ENCODE peak calls at places on chromosomes 13 and 19, in four cellular contexts. X is IMR-90, A is K562, H is GM12878. T is an unnamed sample.
A peak's percentile ranks its signal among the peaks of the same experiment; 100 is the strongest.

GRCh38 chr19:3047307-3048189 is 14.7 kb downstream of the TLE5 start:
- DNase-seq in X (peak; percentile 63), A (peak; percentile 78), H (no peak), T (peak; percentile 79)

GRCh38 chr13:77511552-77511951 is 24.0 kb upstream of the SCEL start:
- DNase-seq in A (no peak), X (no peak), H (no peak), T (no peak)

GRCh38 chr19:44722131-44723121 is 23.5 kb downstream of the CEACAM16 start:
- DNase-seq in A (no peak), X (no peak), H (peak; percentile 48), T (no peak)

GRCh38 chr13:91220872-91221271 is 126.6 kb upstream of the MIR17HG start:
- DNase-seq in H (no peak), A (no peak), X (no peak), T (no peak)

GRCh38 chr13:111153977-111154332 is 38.8 kb downstream of the ARHGEF7 start:
- DNase-seq in X (no peak), A (peak; percentile 60), H (no peak), T (no peak)

GRCh38 chr13:72029981-72030380 is 163.0 kb upstream of the DACH1 start:
- DNase-seq in A (no peak), X (no peak), H (no peak), T (no peak)

GRCh38 chr13:50129923-50130685 is 114.9 kb downstream of the KCNRG start:
- DNase-seq in X (no peak), A (no peak), H (no peak), T (peak; percentile 77)

GRCh38 chr13:43915451-43915850 is 35.7 kb downstream of the LACC1 start:
- DNase-seq in X (peak; percentile 62), A (no peak), H (no peak), T (no peak)

GRCh38 chr19:30209617-30210600 is 162.3 kb upstream of the ZNF536 start:
- DNase-seq in H (no peak), X (no peak), A (no peak), T (no peak)

GRCh38 chr13:114110091-114110829 is 22.2 kb downstream of the RASA3 start:
- DNase-seq in H (no peak), X (no peak), A (no peak), T (no peak)

GRCh38 chr19:4206818-4207484 is 22.4 kb upstream of the EBI3 start:
- DNase-seq in H (no peak), X (peak; percentile 54), A (no peak), T (no peak)

GRCh38 chr13:92473736-92474465 is 752.7 kb upstream of the GPC6 start:
- DNase-seq in H (no peak), A (no peak), X (no peak), T (no peak)

GRCh38 chr19:42628411-42629135 is 33.8 kb upstream of the CEACAM8 start:
- DNase-seq in H (no peak), A (no peak), X (no peak), T (no peak)

GRCh38 chr13:112889351-112890290 is 79.4 kb upstream of the MCF2L start:
- DNase-seq in A (no peak), X (no peak), H (no peak), T (no peak)

GRCh38 chr13:98576215-98576945 is 527 bp downstream of the STK24 start:
- DNase-seq in A (peak; percentile 33), H (no peak), X (no peak), T (no peak)

GRCh38 chr19:1489463-1489971 is 633 bp downstream of the PCSK4 start:
- DNase-seq in H (no peak), A (peak; percentile 38), X (no peak), T (no peak)

GRCh38 chr19:41377977-41378707 is 1.8 kb downstream of the TMEM91 start:
- DNase-seq in H (no peak), X (no peak), A (peak; percentile 31), T (peak; percentile 68)

GRCh38 chr13:70310720-70311119 is 202.5 kb upstream of the KLHL1 start:
- DNase-seq in H (no peak), A (no peak), X (no peak), T (no peak)

GRCh38 chr19:5138606-5139594 is 170.0 kb downstream of the KDM4B start:
- DNase-seq in H (peak; percentile 79), X (peak; percentile 47), A (peak; percentile 34), T (no peak)

GRCh38 chr19:42201489-42202289 is 15.8 kb downstream of the DEDD2 start:
- DNase-seq in H (peak; percentile 68), X (no peak), A (no peak), T (no peak)

GRCh38 chr13:22235285-22235949 is 564.5 kb downstream of the FGF9 start:
- DNase-seq in H (no peak), X (peak; percentile 4), A (no peak), T (no peak)

GRCh38 chr19:55032170-55032569 is 5.9 kb downstream of the GP6 start:
- DNase-seq in X (no peak), A (no peak), H (no peak), T (no peak)

GRCh38 chr19:14434543-14435319 is 1.6 kb downstream of the PKN1 start:
- DNase-seq in H (no peak), X (peak; percentile 72), A (peak; percentile 54), T (no peak)

GRCh38 chr13:38954291-38954690 is 36.3 kb downstream of the STOML3 start:
- DNase-seq in A (no peak), H (no peak), X (no peak), T (no peak)

GRCh38 chr13:113991191-113991669 is 17.4 kb upstream of the C13orf46 start:
- DNase-seq in X (no peak), A (no peak), H (no peak), T (no peak)

GRCh38 chr19:28493881-28494280 is 719.1 kb downstream of the UQCRFS1 start:
- DNase-seq in H (no peak), A (no peak), X (no peak), T (no peak)

GRCh38 chr13:102846261-102847015 is 606 bp downstream of the ERCC5 start:
- DNase-seq in X (peak; percentile 30), H (no peak), A (no peak), T (no peak)

GRCh38 chr19:46579286-46579944 is 21.7 kb upstream of the CALM3 start:
- DNase-seq in A (no peak), H (no peak), X (no peak), T (no peak)

GRCh38 chr19:46691948-46692347 is 25.0 kb downstream of the PRKD2 start:
- DNase-seq in H (no peak), X (no peak), A (no peak), T (no peak)

GRCh38 chr13:100800283-100800875 is 125.8 kb upstream of the TMTC4 start:
- DNase-seq in A (no peak), H (no peak), X (no peak), T (no peak)

DNA sequence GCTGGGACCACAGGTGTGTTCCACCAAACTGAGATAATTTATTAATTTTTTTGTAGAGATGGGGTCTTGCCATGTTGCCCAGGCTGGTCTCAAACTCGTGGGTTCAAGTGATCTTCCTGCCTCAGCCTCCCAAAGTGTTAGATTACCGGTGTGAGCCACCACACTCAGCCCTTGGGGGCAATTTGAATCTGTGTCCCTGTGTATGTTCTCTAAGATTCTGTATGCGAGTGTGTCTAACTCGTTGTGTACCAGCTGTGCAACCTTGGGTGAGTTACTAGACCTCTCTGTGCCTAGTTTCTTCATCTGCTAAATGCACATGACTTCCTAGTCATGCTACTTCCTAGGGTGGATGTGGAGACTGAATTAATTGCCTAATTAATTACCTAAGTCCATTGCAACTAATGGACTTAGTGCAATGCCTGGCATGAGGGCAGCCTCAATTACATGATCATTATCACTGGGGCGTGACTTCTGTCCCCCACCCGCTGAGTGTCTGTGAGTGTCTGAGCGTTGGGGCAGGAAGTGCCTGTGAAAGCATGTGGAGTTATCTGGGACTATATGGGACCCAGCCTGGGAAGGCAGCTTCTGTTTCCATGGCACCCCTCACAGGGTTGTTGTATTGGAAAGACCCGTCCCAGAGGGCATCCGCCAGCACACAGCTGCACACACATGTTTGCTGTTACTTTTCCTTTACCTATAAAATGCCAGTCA is 1.8 kb upstream of the NCCRP1 start:
- DNase-seq in A (no peak), X (no peak), H (no peak), T (no peak)
- TF ChIP-seq CHD1 in A (no peak), X (no peak), H (no peak), T (no peak)

DNA sequence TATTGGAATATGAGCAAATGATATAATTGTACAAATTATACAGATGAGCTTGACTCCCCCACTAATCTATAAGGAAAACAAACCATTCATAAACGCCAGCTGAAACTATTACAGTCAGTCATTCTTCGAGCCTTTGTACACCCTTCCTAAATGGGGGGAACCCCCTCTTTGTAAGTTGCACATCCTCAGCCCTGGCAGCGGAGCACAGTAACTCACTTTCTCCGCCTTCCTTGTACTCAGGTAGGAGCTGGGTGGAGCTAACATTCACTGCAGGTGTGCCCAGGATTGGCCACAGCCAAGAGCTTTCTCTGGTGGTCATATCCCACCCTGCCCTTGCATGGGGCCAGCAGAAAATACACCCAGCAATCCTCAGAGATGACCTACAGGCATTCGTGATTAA is 28.6 kb downstream of the PIN1 start:
- DNase-seq in X (no peak), A (no peak), H (no peak), T (no peak)
- TF ChIP-seq CHD1 in X (no peak), A (no peak), H (no peak), T (no peak)

DNA sequence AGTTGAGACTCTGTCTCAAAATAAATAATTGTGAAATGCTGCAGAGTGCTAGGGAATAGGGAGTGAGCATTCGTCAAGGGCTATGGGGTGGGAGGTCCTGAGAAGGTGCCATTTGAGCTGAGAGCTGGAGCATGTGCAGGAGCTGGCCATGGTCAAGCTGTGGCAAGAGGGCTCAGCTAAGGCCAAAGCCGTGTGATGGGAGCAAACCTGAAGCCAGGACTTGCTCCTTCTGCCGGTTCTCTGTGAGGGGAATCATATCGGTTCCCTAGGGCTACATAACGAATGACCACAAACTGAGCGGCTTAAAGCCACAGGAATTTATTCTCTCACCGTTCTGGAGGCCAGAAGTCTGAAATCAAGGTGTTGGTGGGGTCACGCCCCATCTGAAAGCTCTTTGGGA is 2.4 kb downstream of the PGLS start:
- DNase-seq in X (no peak), A (no peak), H (no peak), T (no peak)
- TF ChIP-seq CHD1 in X (no peak), A (no peak), H (no peak), T (no peak)

GRCh38 chr13:33756929-33757328 is 61.0 kb upstream of the RFC3 start:
- DNase-seq in X (no peak), H (no peak), A (no peak), T (no peak)

GRCh38 chr13:33745370-33746324 is 72.3 kb upstream of the RFC3 start:
- DNase-seq in H (no peak), X (no peak), A (no peak), T (no peak)

GRCh38 chr13:33752631-33753030 is 65.3 kb upstream of the RFC3 start:
- DNase-seq in X (no peak), A (no peak), H (no peak), T (no peak)

GRCh38 chr13:33746867-33747266 is 71.1 kb upstream of the RFC3 start:
- DNase-seq in A (no peak), X (no peak), H (no peak), T (no peak)

DNA sequence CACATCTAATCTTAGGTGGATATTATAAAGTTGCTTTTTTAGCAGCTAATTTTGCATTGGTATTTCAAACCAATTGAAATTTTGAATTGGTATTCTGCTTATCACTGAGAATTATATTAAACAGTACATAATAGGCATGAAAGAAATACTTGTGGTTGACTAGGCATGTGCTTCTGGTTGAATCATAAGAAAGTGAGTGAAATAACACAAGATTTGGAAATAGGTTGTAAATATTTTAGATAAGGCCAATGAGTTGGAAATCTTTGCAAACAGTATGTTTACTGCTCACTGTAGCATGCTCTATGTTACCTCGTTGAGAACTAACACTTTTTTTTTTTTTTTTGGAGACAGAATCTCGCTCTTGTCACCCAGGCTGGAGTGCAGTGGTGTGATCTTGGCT is 66.8 kb upstream of the RFC3 start:
- DNase-seq in H (no peak), A (no peak), X (peak; percentile 46), T (no peak)
- TF ChIP-seq CHD1 in H (no peak), A (no peak), X (no peak), T (no peak)

T was measured in H1.